ENCODE peak calls at places on chromosomes 12 and 14, in five cellular contexts. E is EH; O is stimulated activated CD8-positive, alpha-beta memory T cell treated with anti-CD3 and anti-CD28 coated beads, Interleukin-4, amount 100 ng/mL, for 4 hours; Q is MCF 10A; X is breast epithelium. D is an unnamed sample.
A peak's percentile ranks its signal among the peaks of the same experiment; 100 is the strongest.

GRCh38 chr14:91380610-91381371 is 36.8 kb downstream of the CCDC88C start:
- DNase-seq in E (no peak), O (no peak), Q (peak; percentile 46), X (no peak), D (no peak)

GRCh38 chr12:38350342-38351181 is 34.0 kb downstream of the ALG10B start:
- DNase-seq in E (no peak), O (no peak), Q (no peak), X (no peak), D (no peak)

GRCh38 chr14:25431211-25432076 is 381.5 kb upstream of the STXBP6 start:
- DNase-seq in E (no peak), O (no peak), Q (no peak), X (no peak), D (no peak)

GRCh38 chr12:120247183-120247582 is 18.3 kb downstream of the PXN start:
- DNase-seq in E (no peak), O (no peak), Q (no peak), X (no peak), D (no peak)

GRCh38 chr14:104830781-104831180 is 29.9 kb downstream of the ZBTB42 start:
- DNase-seq in E (no peak), O (no peak), Q (no peak), X (no peak), D (no peak)

GRCh38 chr14:74475678-74476077 is 17.4 kb downstream of the NPC2 start:
- DNase-seq in E (peak; percentile 82), O (no peak), Q (no peak), X (no peak), D (no peak)

GRCh38 chr12:24823808-24824515 is 124.9 kb downstream of the BCAT1 start:
- DNase-seq in E (no peak), O (no peak), Q (no peak), X (no peak), D (no peak)

GRCh38 chr12:29159690-29160089 is 10.6 kb downstream of the FAR2 start:
- DNase-seq in E (no peak), O (no peak), Q (no peak), X (no peak), D (no peak)

GRCh38 chr12:46131729-46132128 is 137.1 kb downstream of the SLC38A1 start:
- DNase-seq in E (peak; percentile 16), O (no peak), Q (no peak), X (no peak), D (no peak)

GRCh38 chr12:66203820-66204219 is 14.8 kb downstream of the IRAK3 start:
- DNase-seq in E (no peak), O (no peak), Q (no peak), X (no peak), D (no peak)

GRCh38 chr12:101298426-101298825 is 18.5 kb downstream of the UTP20 start:
- DNase-seq in E (peak; percentile 67), O (no peak), Q (peak; percentile 68), X (no peak), D (no peak)

GRCh38 chr12:101876861-101877815 is at the start of gene DRAM1:
- DNase-seq in E (peak; percentile 93), O (peak; percentile 42), Q (peak; percentile 89), X (peak; percentile 85), D (peak; percentile 56)

GRCh38 chr14:49578141-49578540 is 8.0 kb downstream of the RPS29 start:
- DNase-seq in E (no peak), O (no peak), Q (no peak), X (no peak), D (no peak)

GRCh38 chr12:69898236-69898635 is 73.2 kb downstream of the MYRFL start:
- DNase-seq in E (peak; percentile 50), O (no peak), Q (no peak), X (peak; percentile 58), D (no peak)

GRCh38 chr12:118033902-118034301 is 17.4 kb downstream of the RFC5 start:
- DNase-seq in E (peak; percentile 34), O (no peak), Q (no peak), X (no peak), D (no peak)

GRCh38 chr14:100065942-100066574 is 836 bp downstream of the EVL start:
- DNase-seq in E (no peak), O (no peak), Q (no peak), X (no peak), D (peak; percentile 72)

GRCh38 chr12:21656931-21657335 is 709 bp downstream of the LDHB start:
- DNase-seq in E (peak; percentile 60), O (peak; percentile 7), Q (peak; percentile 51), X (no peak), D (no peak)

GRCh38 chr12:6268484-6269157 is 41.9 kb upstream of the PLEKHG6 start:
- DNase-seq in E (no peak), O (no peak), Q (no peak), X (peak; percentile 65), D (no peak)

D was measured in activated CD8-positive, alpha-beta memory T cell treated with anti-CD3 and anti-CD28 coated beads for 4 hours.